ENCODE peak calls at places on chromosomes 2 and 18, in seven cellular contexts. M is A673, A is gastrocnemius medialis, R is thoracic aorta, T is colonic mucosa, J is tibial artery, E is uterus. O is an unnamed sample.

GRCh38 chr2:230130668-230131364 is 62.1 kb upstream of the SLC16A14 start:
- DNase-seq in J (peak; percentile 55), A (peak; percentile 35), M (no peak), R (no peak), E (peak; percentile 79), T (peak; percentile 38), O (peak; percentile 56)

GRCh38 chr2:152171733-152172132 is 3.8 kb downstream of the STAM2 start:
- DNase-seq in J (no peak), E (no peak), A (no peak), R (no peak), T (peak; percentile 32), M (no peak), O (no peak)

GRCh38 chr2:57855207-57855606 is 191.4 kb upstream of the VRK2 start:
- DNase-seq in M (no peak), R (no peak), E (no peak), T (no peak), J (no peak), A (no peak), O (no peak)

GRCh38 chr2:222671259-222672067 is at the start of gene MOGAT1:
- DNase-seq in E (peak; percentile 15), J (no peak), T (peak; percentile 45), R (no peak), M (no peak), A (peak; percentile 21), O (peak; percentile 95)

GRCh38 chr2:12709207-12709522 is 7.6 kb upstream of the TRIB2 start:
- DNase-seq in E (no peak), A (no peak), T (no peak), J (no peak), R (no peak), M (no peak), O (no peak)

GRCh38 chr2:165698621-165698946 is 95.5 kb downstream of the GALNT3 start:
- DNase-seq in E (no peak), R (no peak), J (peak; percentile 32), M (peak; percentile 85), T (peak; percentile 36), A (no peak), O (no peak)

GRCh38 chr2:191155608-191156071 is 4.8 kb upstream of the STAT4 start:
- DNase-seq in J (no peak), M (peak; percentile 60), R (no peak), E (no peak), A (no peak), T (no peak), O (no peak)

GRCh38 chr18:77061946-77062517 is 70.6 kb downstream of the MBP start:
- DNase-seq in M (no peak), J (no peak), E (no peak), T (no peak), A (peak; percentile 53), R (no peak), O (no peak)

GRCh38 chr2:239273280-239274234 is 127.3 kb downstream of the HDAC4 start:
- DNase-seq in J (peak; percentile 13), A (peak; percentile 40), E (peak; percentile 17), R (no peak), T (peak; percentile 17), M (no peak), O (peak; percentile 59)
- H3K4me1 ChIP-seq in J (peaks cover 30% of the 10 kb centered on the region), A (peaks cover 98% of the 10 kb centered on the region), E (no peaks in the 10 kb centered on the region), R (peaks cover 35% of the 10 kb centered on the region), T (peaks cover 6% of the 10 kb centered on the region), M (peaks cover 47% of the 10 kb centered on the region), O (peaks cover 3% of the 10 kb centered on the region)

DNA sequence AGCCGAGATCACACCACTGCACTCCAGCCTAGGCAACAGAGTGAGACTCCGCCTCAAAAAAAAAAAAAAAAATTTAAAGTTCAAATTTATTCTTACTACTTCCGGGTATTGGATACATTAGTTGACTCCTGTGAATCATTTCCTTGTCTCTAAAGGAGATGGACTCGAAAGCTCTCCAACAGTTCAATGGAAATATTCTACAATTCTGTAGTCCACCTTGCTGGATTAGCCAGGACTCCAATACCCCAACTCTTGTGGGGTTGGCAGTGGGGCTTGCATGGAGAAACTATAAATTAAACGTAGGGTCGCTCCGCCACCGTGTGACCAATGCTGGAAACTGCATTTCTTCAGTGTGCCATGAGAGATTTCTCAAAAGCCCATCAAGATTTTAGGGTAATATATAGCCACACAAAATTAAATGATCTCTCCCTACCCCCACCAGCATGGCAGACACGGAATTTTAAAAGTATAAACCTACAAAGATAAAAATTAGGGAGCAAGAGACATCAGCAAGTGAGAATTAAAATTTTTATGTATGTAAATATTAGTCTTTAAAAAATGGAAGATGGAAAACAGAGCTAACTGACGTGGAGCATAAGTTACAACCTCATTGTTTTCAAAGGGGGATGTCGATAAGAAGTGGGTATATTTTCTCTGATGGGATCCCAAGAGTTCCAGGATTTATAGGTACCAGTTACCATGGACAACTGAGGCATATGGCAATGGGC is 27.8 kb upstream of the GAREM2 start:
- DNase-seq in R (peak; percentile 9), T (peak; percentile 82), M (peak; percentile 82), J (peak; percentile 59), E (peak; percentile 52), A (peak; percentile 49), O (peak; percentile 45)
- H3K4me3 ChIP-seq in R (no peak overlapping the region), T (no peak overlapping the region), M (no peak overlapping the region), J (no peak overlapping the region), E (no peak overlapping the region), A (no peak overlapping the region), O (no peak overlapping the region)

GRCh38 chr2:206127656-206128055 is 31.6 kb downstream of the NDUFS1 start:
- DNase-seq in E (no peak), M (no peak), J (no peak), A (no peak), R (no peak), T (no peak), O (no peak)
- TF ChIP-seq CTCF in E (no peak), M (peak; percentile 10), J (no peak), A (no peak), R (no peak), T (no peak), O (no peak)

GRCh38 chr2:73444202-73444601 is 58.6 kb downstream of the ALMS1 start:
- DNase-seq in M (no peak), T (no peak), R (no peak), J (no peak), A (no peak), E (no peak), O (no peak)

GRCh38 chr2:73451263-73451972 is 65.8 kb downstream of the ALMS1 start:
- DNase-seq in A (no peak), E (no peak), T (no peak), M (no peak), R (no peak), J (no peak), O (no peak)

GRCh38 chr2:73449404-73449803 is 63.8 kb downstream of the ALMS1 start:
- DNase-seq in M (no peak), E (no peak), T (no peak), A (no peak), J (no peak), R (no peak), O (no peak)

GRCh38 chr2:73448856-73449255 is 63.2 kb downstream of the ALMS1 start:
- DNase-seq in E (no peak), R (no peak), J (no peak), T (no peak), A (no peak), M (no peak), O (no peak)
- H3K4me1 ChIP-seq in E (no peaks in the 10 kb centered on the region), R (no peaks in the 10 kb centered on the region), J (no peaks in the 10 kb centered on the region), T (no peaks in the 10 kb centered on the region), A (no peaks in the 10 kb centered on the region), M (no peaks in the 10 kb centered on the region), O (no peaks in the 10 kb centered on the region)

DNA sequence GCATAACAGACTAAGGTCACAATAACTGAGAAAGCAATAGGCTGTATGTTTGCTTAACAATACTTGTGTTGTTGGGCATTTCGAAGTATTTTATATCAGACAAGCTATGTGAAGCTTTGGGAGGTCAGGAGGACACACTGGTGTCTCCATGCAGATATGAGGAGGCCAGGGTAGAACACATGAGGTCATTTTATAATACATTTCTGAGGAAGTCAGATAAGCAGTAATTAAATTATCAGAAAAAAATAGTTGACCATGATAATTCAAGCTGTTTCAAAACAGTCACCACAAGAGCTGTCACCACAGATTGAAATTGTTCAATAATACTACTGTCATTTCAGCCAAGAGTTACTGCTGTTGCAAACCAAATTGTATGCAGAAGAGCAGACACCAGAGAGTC is 160.6 kb downstream of the RIT2 start:
- DNase-seq in A (no peak), T (no peak), R (no peak), M (no peak), E (no peak), J (no peak), O (no peak)
- H3K4me3 ChIP-seq in A (no peak overlapping the region), T (no peak overlapping the region), R (no peak overlapping the region), M (no peak overlapping the region), E (no peak overlapping the region), J (no peak overlapping the region), O (no peak overlapping the region)

GRCh38 chr2:25257931-25258771 is 83.6 kb downstream of the DNMT3A start:
- DNase-seq in M (no peak), J (no peak), R (no peak), E (no peak), A (no peak), T (no peak), O (no peak)
- TF ChIP-seq CTCF in M (peak; percentile 9), J (no peak), R (no peak), E (no peak), A (no peak), T (no peak), O (no peak)

GRCh38 chr18:9290171-9290570 is 44.4 kb upstream of the TWSG1 start:
- DNase-seq in E (no peak), R (no peak), T (no peak), J (no peak), M (no peak), A (no peak), O (no peak)

GRCh38 chr18:9296233-9297006 is 38.2 kb upstream of the TWSG1 start:
- DNase-seq in E (no peak), R (no peak), J (no peak), A (no peak), T (no peak), M (peak; percentile 23), O (no peak)

GRCh38 chr18:9293948-9294347 is 40.6 kb upstream of the TWSG1 start:
- DNase-seq in T (no peak), E (no peak), J (no peak), R (no peak), A (no peak), M (no peak), O (no peak)

GRCh38 chr18:9289698-9290097 is 44.9 kb upstream of the TWSG1 start:
- DNase-seq in M (no peak), T (no peak), A (no peak), J (no peak), R (no peak), E (no peak), O (no peak)

DNA sequence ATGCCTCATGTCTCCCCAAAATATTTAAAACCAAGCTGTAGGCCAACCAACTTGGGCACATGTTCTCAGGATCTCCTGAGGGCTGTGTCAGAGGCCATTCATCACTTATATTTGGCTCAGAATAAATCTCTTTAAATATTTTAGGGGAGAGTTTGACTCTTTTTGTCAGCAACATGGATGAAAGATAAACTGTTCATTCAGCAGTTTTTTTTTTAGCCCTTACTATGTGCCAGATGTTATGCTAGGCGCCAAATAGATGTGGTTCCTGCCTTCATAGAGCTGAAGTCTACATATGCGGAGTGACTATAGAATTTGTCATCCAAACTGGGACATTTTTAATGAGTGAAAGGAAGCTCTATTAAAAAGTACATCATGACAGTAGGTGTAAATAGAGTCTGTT is 42.5 kb upstream of the TWSG1 start:
- DNase-seq in J (no peak), A (no peak), E (no peak), M (no peak), T (no peak), R (no peak), O (no peak)
- H3K4me1 ChIP-seq in J (no peaks in the 10 kb centered on the region), A (no peaks in the 10 kb centered on the region), E (no peaks in the 10 kb centered on the region), M (peaks cover under 1% of the 10 kb centered on the region), T (no peaks in the 10 kb centered on the region), R (no peaks in the 10 kb centered on the region), O (no peaks in the 10 kb centered on the region)

GRCh38 chr2:138780451-138780880 is 276 bp upstream of the NXPH2 start:
- DNase-seq in J (no peak), R (no peak), M (peak; percentile 27), T (no peak), E (no peak), A (no peak), O (no peak)
- H3K4me3 ChIP-seq in J (peak overlapping the region; percentile 54), R (peak overlapping the region; percentile 65), M (peak overlapping the region; percentile 45), T (no peak overlapping the region), E (no peak overlapping the region), A (peak overlapping the region; percentile 37), O (peak overlapping the region; percentile 16)

O was measured in right lobe of liver.